ENCODE peak calls at places on chromosomes 12 and 14, in five cellular contexts. F is NCI-H1092 treated with DMSO at 0.1 percent for 48 hours; K is effector CD8-positive, alpha-beta T cell; M is fibroblast of lung; J is stimulated activated CD4-positive, alpha-beta T cell treated with anti-CD3 and anti-CD28 coated beads, Interleukin-1b, Interleukin-23, amount 100 ng/mL, for 48 hours. Y is an unnamed sample.

GRCh38 chr14:68981124-68981523 is 2.0 kb upstream of the ACTN1 start:
- DNase-seq in K (no peak), J (no peak), F (no peak), M (no peak), Y (no peak)

GRCh38 chr12:82363990-82364389 is 5.7 kb downstream of the METTL25 start:
- DNase-seq in F (no peak), J (no peak), M (no peak), K (no peak), Y (no peak)

GRCh38 chr12:66405395-66405794 is 103.1 kb downstream of the HELB start:
- DNase-seq in J (no peak), F (no peak), M (peak; percentile 14), K (no peak), Y (no peak)

GRCh38 chr14:22535126-22535525 is 53.9 kb downstream of the DAD1 start:
- DNase-seq in J (no peak), M (no peak), K (no peak), F (no peak), Y (no peak)

GRCh38 chr14:26204362-26204953 is 393.4 kb downstream of the NOVA1 start:
- DNase-seq in M (peak; percentile 25), J (no peak), F (no peak), K (no peak), Y (no peak)

GRCh38 chr12:3655331-3655900 is 97.5 kb downstream of the CRACR2A start:
- DNase-seq in F (peak; percentile 78), J (no peak), M (peak; percentile 3), K (no peak), Y (no peak)

GRCh38 chr12:13374783-13375182 is 178.3 kb downstream of the EMP1 start:
- DNase-seq in M (no peak), J (no peak), F (peak; percentile 27), K (no peak), Y (no peak)

GRCh38 chr12:32661706-32662105 is 17.4 kb upstream of the DNM1L start:
- DNase-seq in K (no peak), M (no peak), F (no peak), J (no peak), Y (no peak)

GRCh38 chr14:105093426-105094192 is 28.4 kb upstream of the GPR132 start:
- DNase-seq in M (peak; percentile 61), K (peak; percentile 31), F (no peak), J (peak; percentile 77), Y (no peak)

GRCh38 chr12:98999569-98999968 is 354.5 kb downstream of the APAF1 start:
- DNase-seq in M (peak; percentile 19), F (no peak), K (no peak), J (no peak), Y (no peak)

GRCh38 chr12:8687846-8688601 is 9.8 kb upstream of the RIMKLB start:
- DNase-seq in M (peak; percentile 91), F (peak; percentile 16), K (no peak), J (no peak), Y (no peak)

GRCh38 chr14:86457729-86458128 is 927.8 kb downstream of the FLRT2 start:
- DNase-seq in J (no peak), K (no peak), F (no peak), M (peak; percentile 57), Y (no peak)

GRCh38 chr12:31574803-31575573 is 15.9 kb downstream of the DENND5B start:
- DNase-seq in K (no peak), F (no peak), M (peak; percentile 19), J (no peak), Y (no peak)

GRCh38 chr12:89414851-89415250 is 62.5 kb upstream of the DUSP6 start:
- DNase-seq in K (no peak), J (no peak), F (no peak), M (peak; percentile 71), Y (no peak)

GRCh38 chr12:5441497-5442236 is 9.8 kb downstream of the NTF3 start:
- DNase-seq in K (no peak), F (no peak), M (no peak), J (no peak), Y (no peak)

GRCh38 chr12:96103067-96103650 is 67.8 kb upstream of the LTA4H start:
- DNase-seq in F (no peak), M (no peak), K (no peak), J (no peak), Y (no peak)

GRCh38 chr12:58915634-58916033 is 4.7 kb downstream of the LRIG3 start:
- DNase-seq in K (no peak), M (peak; percentile 75), F (peak; percentile 55), J (no peak), Y (no peak)